ENCODE peak calls at places on chromosomes 3 and 15, in nine cellular contexts. W is transverse colon, R is neural progenitor cell, P is cardiac muscle cell, X is sigmoid colon, H is lower lobe of right lung, M is esophagus muscularis mucosa, S is suprapubic skin, L is hepatocyte. B is an unnamed sample.

GRCh38 chr15:50675524-50676144 is 11.0 kb downstream of the TRPM7 start:
- DNase-seq in R (no peak), L (peak; percentile 30), W (no peak), P (no peak), M (no peak), H (no peak), S (no peak), X (no peak), B (peak; percentile 21)

GRCh38 chr3:57862894-57863293 is 106.8 kb downstream of the SLMAP start:
- DNase-seq in X (no peak), H (no peak), L (no peak), R (no peak), S (no peak), M (no peak), W (no peak), P (no peak), B (no peak)

GRCh38 chr3:146124141-146124801 is 36.7 kb downstream of the PLOD2 start:
- DNase-seq in W (no peak), H (no peak), P (no peak), M (no peak), S (no peak), X (no peak), L (no peak), R (no peak), B (no peak)

GRCh38 chr3:142447308-142447851 is 457 bp downstream of the XRN1 start:
- DNase-seq in M (no peak), S (peak; percentile 73), H (peak; percentile 61), W (peak; percentile 44), L (peak; percentile 59), P (peak; percentile 52), R (peak; percentile 60), X (peak; percentile 68), B (peak; percentile 40)

GRCh38 chr3:58835075-58835474 is 168.5 kb upstream of the FAM3D start:
- DNase-seq in L (no peak), H (no peak), S (no peak), M (no peak), P (no peak), W (no peak), R (no peak), X (no peak), B (no peak)

GRCh38 chr3:125990253-125990970 is 21.4 kb downstream of the ROPN1B start:
- DNase-seq in L (peak; percentile 93), R (peak; percentile 90), X (peak; percentile 97), W (peak; percentile 84), H (peak; percentile 93), M (peak; percentile 96), P (no peak), S (peak; percentile 93), B (peak; percentile 78)

GRCh38 chr15:51475736-51476135 is 134.3 kb downstream of the GLDN start:
- DNase-seq in S (no peak), L (no peak), P (no peak), M (no peak), W (no peak), X (no peak), H (no peak), R (no peak), B (no peak)

GRCh38 chr3:130480736-130481135 is 36.2 kb upstream of the COL6A6 start:
- DNase-seq in L (peak; percentile 71), P (peak; percentile 41), H (no peak), R (peak; percentile 75), W (no peak), M (no peak), S (no peak), X (no peak), B (peak; percentile 1)

GRCh38 chr3:68740087-68740486 is 192.3 kb downstream of the TAFA4 start:
- DNase-seq in X (no peak), H (no peak), W (no peak), P (no peak), L (no peak), R (peak; percentile 56), M (no peak), S (no peak), B (no peak)

GRCh38 chr3:37995652-37996641 is 5.4 kb downstream of the VILL start:
- DNase-seq in R (no peak), X (peak; percentile 58), L (no peak), S (no peak), H (no peak), W (no peak), P (no peak), M (no peak), B (no peak)

GRCh38 chr3:143383433-143383832 is 263.9 kb downstream of the CHST2 start:
- DNase-seq in M (no peak), H (no peak), W (no peak), P (no peak), X (no peak), R (no peak), S (no peak), L (no peak), B (no peak)

GRCh38 chr3:179071569-179072397 is at the start of gene ZMAT3:
- DNase-seq in M (peak; percentile 94), H (peak; percentile 91), R (peak; percentile 88), L (peak; percentile 90), S (peak; percentile 92), X (peak; percentile 92), P (peak; percentile 84), W (peak; percentile 89), B (peak; percentile 83)

DNA sequence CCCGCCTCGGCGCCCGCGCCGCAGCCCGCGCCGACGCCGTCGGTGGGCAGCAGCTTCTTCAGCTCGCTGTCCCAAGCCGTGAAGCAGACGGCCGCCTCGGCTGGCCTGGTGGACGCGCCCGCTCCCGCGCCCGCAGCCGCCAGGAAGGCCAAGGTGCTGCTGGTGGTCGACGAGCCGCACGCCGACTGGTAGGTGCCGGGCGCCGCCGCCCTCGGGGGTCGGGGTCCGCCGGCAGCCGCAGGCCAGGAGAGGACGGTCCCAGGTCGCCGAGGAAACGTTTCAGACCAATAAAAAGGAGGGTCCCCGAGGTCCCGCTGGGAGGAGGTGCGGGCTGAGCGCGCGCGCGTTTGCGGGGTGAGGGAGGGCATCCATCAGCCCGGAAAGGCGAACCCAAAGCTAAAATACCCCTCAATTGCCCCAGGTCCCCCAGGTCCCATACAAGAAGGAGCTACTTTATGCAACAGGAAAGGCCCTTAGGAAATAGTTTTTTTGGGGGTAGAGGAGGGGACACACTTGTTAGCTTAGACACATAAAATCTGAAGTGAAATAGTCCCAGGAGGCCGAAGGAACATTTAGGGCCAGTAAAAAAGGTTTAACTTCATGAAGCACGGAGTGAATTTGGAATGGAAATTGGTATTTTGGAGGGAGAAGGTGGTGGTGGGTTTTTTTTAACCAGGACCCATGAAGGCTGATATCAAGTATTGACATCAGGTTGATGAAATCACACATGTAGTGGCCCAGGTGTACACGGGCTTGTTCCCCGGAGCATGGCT is 739 bp downstream of the SYN2 start:
- DNase-seq in M (no peak), P (no peak), H (peak; percentile 42), W (no peak), S (no peak), X (no peak), R (no peak), L (no peak), B (no peak)
- H3K4me3 ChIP-seq in M (peak overlapping the region; percentile 57), P (peak overlapping the region; percentile 75), H (peak overlapping the region; percentile 40), W (no peak overlapping the region), S (peak overlapping the region; percentile 55), X (peak overlapping the region; percentile 48), R (peak overlapping the region; percentile 81), L (no peak overlapping the region), B (peak overlapping the region; percentile 26)

GRCh38 chr3:42066516-42067181 is 24.5 kb upstream of the TRAK1 start:
- DNase-seq in M (no peak), R (peak; percentile 40), X (no peak), S (no peak), P (no peak), W (no peak), H (no peak), L (no peak), B (peak; percentile 66)
- H3K27me3 ChIP-seq in M (no peaks in the 10 kb centered on the region), R (no peaks in the 10 kb centered on the region), X (no peaks in the 10 kb centered on the region), S (no peaks in the 10 kb centered on the region), P (no peaks in the 10 kb centered on the region), W (no peaks in the 10 kb centered on the region), H (no peaks in the 10 kb centered on the region), L (no peaks in the 10 kb centered on the region), B (no peaks in the 10 kb centered on the region)

GRCh38 chr15:88695595-88696186 is 56.9 kb downstream of the ISG20 start:
- DNase-seq in H (no peak), R (no peak), M (no peak), W (no peak), X (no peak), P (no peak), L (no peak), S (no peak), B (no peak)

GRCh38 chr15:88700716-88701115 is 61.9 kb downstream of the ISG20 start:
- DNase-seq in S (no peak), H (no peak), W (no peak), L (no peak), P (no peak), R (no peak), X (no peak), M (no peak), B (no peak)

GRCh38 chr15:88699861-88700260 is 61.0 kb downstream of the ISG20 start:
- DNase-seq in X (no peak), W (no peak), R (no peak), S (no peak), H (no peak), M (no peak), P (no peak), L (no peak), B (no peak)

GRCh38 chr15:88695046-88695445 is 56.2 kb downstream of the ISG20 start:
- DNase-seq in S (no peak), X (no peak), L (no peak), W (no peak), H (no peak), M (no peak), P (no peak), R (no peak), B (no peak)

DNA sequence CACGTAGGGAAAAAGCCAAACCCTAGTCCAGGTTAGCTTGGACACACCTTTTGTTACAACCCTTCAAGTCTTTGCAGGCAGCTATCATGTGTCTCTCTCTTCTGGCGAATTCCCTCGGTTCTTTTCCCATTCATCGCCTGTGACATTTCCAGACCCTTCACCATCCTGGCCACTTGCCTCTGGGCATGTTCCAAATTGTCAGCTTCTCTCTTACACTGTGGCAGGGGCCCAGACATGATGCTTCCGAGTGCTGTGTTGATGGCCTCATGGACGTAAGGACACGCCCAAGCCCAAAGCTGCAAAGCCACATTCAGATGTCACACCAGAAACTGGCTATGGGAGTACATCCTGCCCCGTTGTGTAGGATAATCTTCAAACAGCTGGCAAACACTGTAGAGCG is 58.5 kb downstream of the ISG20 start:
- DNase-seq in S (no peak), R (no peak), H (no peak), L (no peak), P (no peak), W (no peak), M (no peak), X (no peak), B (no peak)
- H3K4me1 ChIP-seq in S (no peaks in the 10 kb centered on the region), R (no peaks in the 10 kb centered on the region), H (no peaks in the 10 kb centered on the region), L (no peaks in the 10 kb centered on the region), P (no peaks in the 10 kb centered on the region), W (no peaks in the 10 kb centered on the region), M (no peaks in the 10 kb centered on the region), X (no peaks in the 10 kb centered on the region), B (no peaks in the 10 kb centered on the region)

DNA sequence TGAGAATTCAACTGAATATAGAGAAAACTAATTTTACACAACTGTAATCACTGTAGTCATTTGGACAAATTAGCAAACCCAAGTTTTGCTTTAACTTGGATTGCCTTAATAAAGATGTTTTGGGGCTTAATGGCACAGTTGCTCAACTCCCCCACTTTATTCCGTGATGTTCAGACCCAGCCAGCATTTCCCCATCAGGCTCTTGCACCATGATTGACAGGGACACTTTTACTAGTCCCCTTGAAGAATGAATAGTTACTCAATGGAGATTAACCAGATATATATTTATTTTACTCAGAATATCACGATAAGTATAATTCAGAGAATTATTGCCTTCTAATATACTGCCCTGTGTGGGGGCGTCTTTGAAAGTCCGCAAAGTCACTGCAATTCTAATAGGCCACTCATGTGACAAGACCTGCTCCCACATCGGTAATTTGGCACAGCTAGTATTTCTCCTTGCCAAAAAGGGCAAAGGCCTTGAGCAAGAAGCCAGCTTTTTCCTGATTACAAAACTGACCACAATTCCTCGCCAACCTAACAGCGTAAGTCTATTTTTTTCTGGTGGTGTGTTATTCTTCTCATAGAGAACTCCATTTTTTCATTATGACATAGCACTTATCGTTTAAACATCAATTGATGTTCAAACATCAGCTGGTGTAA is 61.4 kb downstream of the PPARG start:
- DNase-seq in P (no peak), L (no peak), M (no peak), H (peak; percentile 53), W (no peak), X (peak; percentile 74), R (no peak), S (peak; percentile 68), B (peak; percentile 34)
- H3K4me3 ChIP-seq in P (no peak overlapping the region), L (no peak overlapping the region), M (no peak overlapping the region), H (no peak overlapping the region), W (no peak overlapping the region), X (no peak overlapping the region), R (no peak overlapping the region), S (no peak overlapping the region), B (no peak overlapping the region)